ENCODE peak calls at places on chromosomes 12 and 14, in seven cellular contexts. Z is NCI-H748 treated with DMSO at 0.1 percent for 48 hours, F is AG04449, S is posterior vena cava, I is glutamatergic neuron, E is neural progenitor cell, O is HL-60. V is an unnamed sample.
A peak's percentile ranks its signal among the peaks of the same experiment; 100 is the strongest.

GRCh38 chr12:32549675-32550079 is 129.4 kb upstream of the DNM1L start:
- DNase-seq in F (no peak), S (no peak), E (peak; percentile 32), Z (no peak), O (no peak), I (peak; percentile 24), V (no peak)

GRCh38 chr12:119202544-119202943 is 23.8 kb downstream of the HSPB8 start:
- DNase-seq in O (no peak), E (no peak), Z (no peak), I (no peak), F (no peak), S (no peak), V (no peak)

GRCh38 chr12:108664338-108665258 is 30.9 kb upstream of the SELPLG start:
- DNase-seq in E (peak; percentile 86), I (peak; percentile 81), O (peak; percentile 89), Z (peak; percentile 30), F (peak; percentile 81), S (peak; percentile 89), V (peak; percentile 56)

GRCh38 chr12:108930155-108930554 is 50.3 kb downstream of the DAO start:
- DNase-seq in Z (no peak), O (no peak), F (no peak), E (no peak), S (peak; percentile 3), I (no peak), V (no peak)

GRCh38 chr12:100027671-100028070 is 42.9 kb upstream of the ANKS1B start:
- DNase-seq in E (no peak), O (no peak), S (no peak), I (no peak), F (no peak), Z (no peak), V (no peak)

GRCh38 chr14:71487941-71488340 is 444.3 kb upstream of the RGS6 start:
- DNase-seq in F (no peak), I (no peak), O (no peak), S (no peak), Z (no peak), E (no peak), V (no peak)

GRCh38 chr12:68772714-68773113 is 26.7 kb downstream of the SLC35E3 start:
- DNase-seq in Z (no peak), E (no peak), I (no peak), S (no peak), F (no peak), O (no peak), V (no peak)

GRCh38 chr12:57772429-57773322 is at the start of gene EEF1AKMT3:
- DNase-seq in I (peak; percentile 72), O (no peak), F (no peak), S (peak; percentile 90), E (peak; percentile 71), Z (no peak), V (no peak)

GRCh38 chr12:53097207-53097563 is 282 bp upstream of the IGFBP6 start:
- DNase-seq in Z (no peak), I (no peak), O (no peak), S (no peak), F (no peak), E (no peak), V (no peak)

GRCh38 chr14:64983439-64984310 is 3.0 kb upstream of the FNTB start:
- DNase-seq in I (no peak), O (no peak), Z (peak; percentile 55), F (peak; percentile 24), E (peak; percentile 58), S (no peak), V (no peak)

GRCh38 chr14:40119765-40120164 is 687.5 kb upstream of the FBXO33 start:
- DNase-seq in S (no peak), Z (no peak), E (no peak), O (no peak), F (no peak), I (no peak), V (no peak)

GRCh38 chr14:51652168-51653095 is 722 bp downstream of the FRMD6 start:
- DNase-seq in Z (no peak), S (peak; percentile 92), F (no peak), E (peak; percentile 73), I (peak; percentile 70), O (peak; percentile 1), V (no peak)

V was measured in GM18507.